ENCODE peak calls at places on chromosomes 11 and 22, in five cellular contexts. One of them, this sample, is unnamed.

GRCh38 chr11:8267831-8268529 is 4.3 kb upstream of the LMO1 start:
- DNase-seq in activated CD4-positive, alpha-beta memory T cell treated with anti-CD3 and anti-CD28 coated beads, Interleukin-2, amount 10 ng/mL, durations not matched to agents 7 days and 5 days: peak
- DNase-seq in stimulated activated CD4-positive, alpha-beta T cell treated with anti-CD3 and anti-CD28 coated beads, TNF-alpha, amount 100 ng/mL, for 48 hours: no peak
- DNase-seq in T-helper 1 cell: no peak
- DNase-seq in OCI-LY7: no peak
- DNase-seq in this sample: no peak

GRCh38 chr22:26075233-26075632 is 94.0 kb upstream of the SEZ6L start:
- DNase-seq in OCI-LY7: no peak
- DNase-seq in activated CD4-positive, alpha-beta memory T cell treated with anti-CD3 and anti-CD28 coated beads, Interleukin-2, amount 10 ng/mL, durations not matched to agents 7 days and 5 days: no peak
- DNase-seq in T-helper 1 cell: no peak
- DNase-seq in stimulated activated CD4-positive, alpha-beta T cell treated with anti-CD3 and anti-CD28 coated beads, TNF-alpha, amount 100 ng/mL, for 48 hours: no peak
- DNase-seq in this sample: no peak

GRCh38 chr11:8911040-8911823 is at the start of gene AKIP1:
- DNase-seq in T-helper 1 cell: peak
- DNase-seq in OCI-LY7: peak
- DNase-seq in activated CD4-positive, alpha-beta memory T cell treated with anti-CD3 and anti-CD28 coated beads, Interleukin-2, amount 10 ng/mL, durations not matched to agents 7 days and 5 days: peak
- DNase-seq in stimulated activated CD4-positive, alpha-beta T cell treated with anti-CD3 and anti-CD28 coated beads, TNF-alpha, amount 100 ng/mL, for 48 hours: peak
- DNase-seq in this sample: peak

GRCh38 chr22:31122532-31123291 is at the start of gene INPP5J:
- DNase-seq in activated CD4-positive, alpha-beta memory T cell treated with anti-CD3 and anti-CD28 coated beads, Interleukin-2, amount 10 ng/mL, durations not matched to agents 7 days and 5 days: no peak
- DNase-seq in OCI-LY7: no peak
- DNase-seq in T-helper 1 cell: no peak
- DNase-seq in stimulated activated CD4-positive, alpha-beta T cell treated with anti-CD3 and anti-CD28 coated beads, TNF-alpha, amount 100 ng/mL, for 48 hours: no peak
- DNase-seq in this sample: no peak

GRCh38 chr22:50717709-50718351 is 20.2 kb upstream of the ACR start:
- DNase-seq in T-helper 1 cell: no peak
- DNase-seq in stimulated activated CD4-positive, alpha-beta T cell treated with anti-CD3 and anti-CD28 coated beads, TNF-alpha, amount 100 ng/mL, for 48 hours: no peak
- DNase-seq in activated CD4-positive, alpha-beta memory T cell treated with anti-CD3 and anti-CD28 coated beads, Interleukin-2, amount 10 ng/mL, durations not matched to agents 7 days and 5 days: no peak
- DNase-seq in OCI-LY7: peak
- DNase-seq in this sample: no peak

GRCh38 chr11:74397531-74398243 is 546 bp downstream of the PGM2L1 start:
- DNase-seq in OCI-LY7: peak
- DNase-seq in stimulated activated CD4-positive, alpha-beta T cell treated with anti-CD3 and anti-CD28 coated beads, TNF-alpha, amount 100 ng/mL, for 48 hours: no peak
- DNase-seq in activated CD4-positive, alpha-beta memory T cell treated with anti-CD3 and anti-CD28 coated beads, Interleukin-2, amount 10 ng/mL, durations not matched to agents 7 days and 5 days: peak
- DNase-seq in T-helper 1 cell: peak
- DNase-seq in this sample: peak

GRCh38 chr11:29024386-29024785 is 916.2 kb downstream of the METTL15 start:
- DNase-seq in OCI-LY7: no peak
- DNase-seq in activated CD4-positive, alpha-beta memory T cell treated with anti-CD3 and anti-CD28 coated beads, Interleukin-2, amount 10 ng/mL, durations not matched to agents 7 days and 5 days: no peak
- DNase-seq in T-helper 1 cell: no peak
- DNase-seq in stimulated activated CD4-positive, alpha-beta T cell treated with anti-CD3 and anti-CD28 coated beads, TNF-alpha, amount 100 ng/mL, for 48 hours: no peak
- DNase-seq in this sample: no peak

GRCh38 chr11:115499891-115500290 is 4.3 kb downstream of the CADM1 start:
- DNase-seq in stimulated activated CD4-positive, alpha-beta T cell treated with anti-CD3 and anti-CD28 coated beads, TNF-alpha, amount 100 ng/mL, for 48 hours: no peak
- DNase-seq in activated CD4-positive, alpha-beta memory T cell treated with anti-CD3 and anti-CD28 coated beads, Interleukin-2, amount 10 ng/mL, durations not matched to agents 7 days and 5 days: no peak
- DNase-seq in T-helper 1 cell: no peak
- DNase-seq in OCI-LY7: no peak
- DNase-seq in this sample: no peak

GRCh38 chr22:32355760-32356159 is 1.9 kb upstream of the RFPL3 start:
- DNase-seq in activated CD4-positive, alpha-beta memory T cell treated with anti-CD3 and anti-CD28 coated beads, Interleukin-2, amount 10 ng/mL, durations not matched to agents 7 days and 5 days: no peak
- DNase-seq in stimulated activated CD4-positive, alpha-beta T cell treated with anti-CD3 and anti-CD28 coated beads, TNF-alpha, amount 100 ng/mL, for 48 hours: no peak
- DNase-seq in T-helper 1 cell: no peak
- DNase-seq in OCI-LY7: peak
- DNase-seq in this sample: no peak

GRCh38 chr11:92765418-92765817 is 204.0 kb upstream of the MTNR1B start:
- DNase-seq in T-helper 1 cell: no peak
- DNase-seq in OCI-LY7: no peak
- DNase-seq in stimulated activated CD4-positive, alpha-beta T cell treated with anti-CD3 and anti-CD28 coated beads, TNF-alpha, amount 100 ng/mL, for 48 hours: no peak
- DNase-seq in activated CD4-positive, alpha-beta memory T cell treated with anti-CD3 and anti-CD28 coated beads, Interleukin-2, amount 10 ng/mL, durations not matched to agents 7 days and 5 days: no peak
- DNase-seq in this sample: no peak

GRCh38 chr11:15346907-15347306 is 232.2 kb downstream of the INSC start:
- DNase-seq in OCI-LY7: no peak
- DNase-seq in stimulated activated CD4-positive, alpha-beta T cell treated with anti-CD3 and anti-CD28 coated beads, TNF-alpha, amount 100 ng/mL, for 48 hours: no peak
- DNase-seq in T-helper 1 cell: no peak
- DNase-seq in activated CD4-positive, alpha-beta memory T cell treated with anti-CD3 and anti-CD28 coated beads, Interleukin-2, amount 10 ng/mL, durations not matched to agents 7 days and 5 days: no peak
- DNase-seq in this sample: no peak